ENCODE peak calls at places on chromosome 5, in five cellular contexts. One of them, this sample, is unnamed.

GRCh38 chr5:141771562-141771961 is 89.5 kb upstream of the ARAP3 start:
- DNase-seq in heart right ventricle: peak; percentile 34
- DNase-seq in A549: no peak
- DNase-seq in astrocyte of the spinal cord: no peak
- DNase-seq in fibroblast of lung: no peak
- DNase-seq in this sample: no peak

GRCh38 chr5:138349842-138350635 is 2.4 kb upstream of the KDM3B start:
- DNase-seq in heart right ventricle: no peak
- DNase-seq in A549: no peak
- DNase-seq in astrocyte of the spinal cord: no peak
- DNase-seq in fibroblast of lung: peak; percentile 67
- DNase-seq in this sample: peak; percentile 51

GRCh38 chr5:63293317-63293716 is 668.9 kb downstream of the HTR1A start:
- DNase-seq in heart right ventricle: no peak
- DNase-seq in A549: no peak
- DNase-seq in astrocyte of the spinal cord: no peak
- DNase-seq in fibroblast of lung: no peak
- DNase-seq in this sample: no peak

GRCh38 chr5:119751734-119752094 is 122.4 kb downstream of the FAM170A start:
- DNase-seq in heart right ventricle: no peak
- DNase-seq in A549: no peak
- DNase-seq in astrocyte of the spinal cord: no peak
- DNase-seq in fibroblast of lung: no peak
- DNase-seq in this sample: no peak

GRCh38 chr5:147483197-147483790 is 26.6 kb downstream of the DPYSL3 start:
- DNase-seq in heart right ventricle: no peak
- DNase-seq in A549: no peak
- DNase-seq in astrocyte of the spinal cord: no peak
- DNase-seq in fibroblast of lung: peak; percentile 70
- DNase-seq in this sample: no peak

GRCh38 chr5:172003750-172004149 is 2.7 kb downstream of the FBXW11 start:
- DNase-seq in heart right ventricle: no peak
- DNase-seq in A549: no peak
- DNase-seq in astrocyte of the spinal cord: no peak
- DNase-seq in fibroblast of lung: peak; percentile 41
- DNase-seq in this sample: peak; percentile 45

GRCh38 chr5:72506150-72506549 is 1.1 kb downstream of the ZNF366 start:
- DNase-seq in heart right ventricle: no peak
- DNase-seq in A549: no peak
- DNase-seq in astrocyte of the spinal cord: no peak
- DNase-seq in fibroblast of lung: no peak
- DNase-seq in this sample: no peak

GRCh38 chr5:132022737-132023136 is 11.3 kb upstream of the ACSL6 start:
- DNase-seq in heart right ventricle: no peak
- DNase-seq in A549: no peak
- DNase-seq in astrocyte of the spinal cord: no peak
- DNase-seq in fibroblast of lung: no peak
- DNase-seq in this sample: no peak

GRCh38 chr5:126976520-126977172 is 53.7 kb downstream of the MARCHF3 start:
- DNase-seq in heart right ventricle: no peak
- DNase-seq in A549: no peak
- DNase-seq in astrocyte of the spinal cord: no peak
- DNase-seq in fibroblast of lung: no peak
- DNase-seq in this sample: no peak

GRCh38 chr5:143386725-143387124 is 16.8 kb downstream of the NR3C1 start:
- DNase-seq in heart right ventricle: no peak
- DNase-seq in A549: no peak
- DNase-seq in astrocyte of the spinal cord: peak; percentile 87
- DNase-seq in fibroblast of lung: peak; percentile 97
- DNase-seq in this sample: peak; percentile 42

GRCh38 chr5:125683669-125684068 is 739.5 kb upstream of the GRAMD2B start:
- DNase-seq in heart right ventricle: no peak
- DNase-seq in A549: no peak
- DNase-seq in astrocyte of the spinal cord: peak; percentile 16
- DNase-seq in fibroblast of lung: peak; percentile 47
- DNase-seq in this sample: peak; percentile 3

GRCh38 chr5:169160405-169160901 is 140.5 kb downstream of the SLIT3 start:
- DNase-seq in heart right ventricle: no peak
- DNase-seq in A549: peak; percentile 46
- DNase-seq in astrocyte of the spinal cord: peak; percentile 8
- DNase-seq in fibroblast of lung: peak; percentile 93
- DNase-seq in this sample: peak; percentile 40

GRCh38 chr5:103424008-103424407 is 138.6 kb downstream of the NUDT12 start:
- DNase-seq in heart right ventricle: no peak
- DNase-seq in A549: no peak
- DNase-seq in astrocyte of the spinal cord: peak; percentile 41
- DNase-seq in fibroblast of lung: peak; percentile 66
- DNase-seq in this sample: peak; percentile 19

GRCh38 chr5:44099643-44100042 is 289.6 kb downstream of the FGF10 start:
- DNase-seq in heart right ventricle: no peak
- DNase-seq in A549: no peak
- DNase-seq in astrocyte of the spinal cord: no peak
- DNase-seq in fibroblast of lung: no peak
- DNase-seq in this sample: no peak

GRCh38 chr5:56012281-56012963 is 17.7 kb upstream of the IL6ST start:
- DNase-seq in heart right ventricle: no peak
- DNase-seq in A549: no peak
- DNase-seq in astrocyte of the spinal cord: peak; percentile 57
- DNase-seq in fibroblast of lung: peak; percentile 81
- DNase-seq in this sample: peak; percentile 68

GRCh38 chr5:180915924-180916323 is 17.0 kb downstream of the BTNL8 start:
- DNase-seq in heart right ventricle: no peak
- DNase-seq in A549: no peak
- DNase-seq in astrocyte of the spinal cord: no peak
- DNase-seq in fibroblast of lung: no peak
- DNase-seq in this sample: no peak

GRCh38 chr5:65624025-65624569 is at the start of gene TRIM23:
- DNase-seq in heart right ventricle: peak; percentile 88
- DNase-seq in A549: peak; percentile 93
- DNase-seq in astrocyte of the spinal cord: peak; percentile 97
- DNase-seq in fibroblast of lung: peak; percentile 91
- DNase-seq in this sample: peak; percentile 95

GRCh38 chr5:65625743-65626142 is 916 bp downstream of the SHLD3 start:
- DNase-seq in heart right ventricle: no peak
- DNase-seq in A549: no peak
- DNase-seq in astrocyte of the spinal cord: no peak
- DNase-seq in fibroblast of lung: no peak
- DNase-seq in this sample: peak; percentile 6

GRCh38 chr5:65620021-65620420 is 4.1 kb downstream of the TRIM23 start:
- DNase-seq in heart right ventricle: no peak
- DNase-seq in A549: no peak
- DNase-seq in astrocyte of the spinal cord: no peak
- DNase-seq in fibroblast of lung: no peak
- DNase-seq in this sample: peak; percentile 31

GRCh38 chr5:65623482-65623881 is 651 bp downstream of the TRIM23 start:
- DNase-seq in heart right ventricle: no peak
- DNase-seq in A549: no peak
- DNase-seq in astrocyte of the spinal cord: no peak
- DNase-seq in fibroblast of lung: no peak
- DNase-seq in this sample: no peak

DNA sequence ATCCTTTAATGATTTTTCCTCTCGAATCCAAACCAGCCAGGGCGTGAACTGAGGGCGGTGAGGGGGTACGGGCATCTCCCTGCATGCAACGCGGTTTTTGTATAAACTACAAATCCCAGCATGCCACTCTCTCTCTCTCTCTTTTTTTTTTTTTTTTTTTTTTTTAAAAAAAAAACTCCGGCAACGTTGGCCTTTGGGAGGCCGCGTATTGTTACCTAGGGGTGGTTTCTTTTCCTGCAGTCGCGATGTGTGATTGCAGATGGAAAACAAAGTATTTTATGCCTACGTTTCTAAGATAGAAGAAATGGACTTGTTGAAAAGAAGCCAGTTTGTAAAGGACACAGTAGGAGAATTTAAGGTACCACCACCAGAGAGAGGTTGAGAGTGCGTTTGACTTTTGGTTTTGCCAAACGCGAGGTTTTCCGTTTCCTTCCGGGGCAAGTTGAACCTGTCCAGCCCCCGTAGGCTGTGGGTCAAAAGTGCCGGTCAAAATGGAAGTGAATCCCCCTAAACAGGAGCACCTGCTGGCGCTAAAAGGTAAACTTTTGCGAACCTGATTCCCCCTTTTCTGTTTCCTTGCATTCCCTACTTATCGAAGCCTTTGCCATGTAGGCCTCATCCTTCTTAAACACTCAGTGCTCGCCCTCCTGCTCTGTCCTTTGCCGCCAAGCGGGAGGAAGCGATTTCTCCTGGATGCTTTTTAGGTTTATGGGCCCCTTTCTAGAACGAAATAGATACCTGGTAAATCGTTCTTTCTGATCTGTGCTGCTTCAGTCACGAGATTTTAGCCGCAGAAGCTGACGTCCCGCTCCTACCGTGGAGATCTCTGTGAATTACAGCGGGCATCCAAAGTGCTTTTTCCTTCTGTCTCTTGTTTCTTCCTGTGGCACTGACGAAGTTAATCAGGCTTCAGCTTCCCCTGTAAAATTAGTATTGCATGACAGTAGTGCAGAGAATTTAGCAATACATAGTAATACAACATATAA is at the start of the genes SHLD3 and TRAPPC13:
- DNase-seq in heart right ventricle: peak; percentile 60
- DNase-seq in A549: peak; percentile 92
- DNase-seq in astrocyte of the spinal cord: peak; percentile 94
- DNase-seq in fibroblast of lung: peak; percentile 84
- DNase-seq in this sample: peak; percentile 89
- TF ChIP-seq CTCF in heart right ventricle: no peak
- TF ChIP-seq CTCF in A549: no peak
- TF ChIP-seq CTCF in astrocyte of the spinal cord: peak; percentile 3
- TF ChIP-seq CTCF in fibroblast of lung: no peak
- TF ChIP-seq CTCF in this sample: no peak

GRCh38 chr5:81181576-81182316 is 51.4 kb upstream of the CKMT2 start:
- DNase-seq in heart right ventricle: no peak
- DNase-seq in A549: no peak
- DNase-seq in astrocyte of the spinal cord: no peak
- DNase-seq in fibroblast of lung: no peak
- DNase-seq in this sample: no peak

GRCh38 chr5:81180780-81181179 is 52.3 kb upstream of the CKMT2 start:
- DNase-seq in heart right ventricle: no peak
- DNase-seq in A549: no peak
- DNase-seq in astrocyte of the spinal cord: no peak
- DNase-seq in fibroblast of lung: no peak
- DNase-seq in this sample: no peak

GRCh38 chr5:81183811-81184748 is 49.0 kb upstream of the CKMT2 start:
- DNase-seq in heart right ventricle: no peak
- DNase-seq in A549: no peak
- DNase-seq in astrocyte of the spinal cord: no peak
- DNase-seq in fibroblast of lung: no peak
- DNase-seq in this sample: no peak

GRCh38 chr5:81184749-81185110 is 48.4 kb upstream of the CKMT2 start:
- DNase-seq in heart right ventricle: no peak
- DNase-seq in A549: no peak
- DNase-seq in astrocyte of the spinal cord: no peak
- DNase-seq in fibroblast of lung: no peak
- DNase-seq in this sample: no peak

GRCh38 chr5:81182396-81183390 is 50.4 kb upstream of the CKMT2 start:
- DNase-seq in heart right ventricle: no peak
- DNase-seq in A549: no peak
- DNase-seq in astrocyte of the spinal cord: no peak
- DNase-seq in fibroblast of lung: no peak
- DNase-seq in this sample: no peak
- H3K4me3 ChIP-seq in heart right ventricle: no peak overlapping the region
- H3K4me3 ChIP-seq in A549: no peak overlapping the region
- H3K4me3 ChIP-seq in astrocyte of the spinal cord: no peak overlapping the region
- H3K4me3 ChIP-seq in fibroblast of lung: no peak overlapping the region
- H3K4me3 ChIP-seq in this sample: no peak overlapping the region

GRCh38 chr5:160846642-160847041 is 5.4 kb downstream of the ATP10B start:
- DNase-seq in heart right ventricle: no peak
- DNase-seq in A549: no peak
- DNase-seq in astrocyte of the spinal cord: no peak
- DNase-seq in fibroblast of lung: no peak
- DNase-seq in this sample: no peak
- TF ChIP-seq CTCF in heart right ventricle: no peak
- TF ChIP-seq CTCF in A549: no peak
- TF ChIP-seq CTCF in astrocyte of the spinal cord: no peak
- TF ChIP-seq CTCF in fibroblast of lung: no peak
- TF ChIP-seq CTCF in this sample: no peak

DNA sequence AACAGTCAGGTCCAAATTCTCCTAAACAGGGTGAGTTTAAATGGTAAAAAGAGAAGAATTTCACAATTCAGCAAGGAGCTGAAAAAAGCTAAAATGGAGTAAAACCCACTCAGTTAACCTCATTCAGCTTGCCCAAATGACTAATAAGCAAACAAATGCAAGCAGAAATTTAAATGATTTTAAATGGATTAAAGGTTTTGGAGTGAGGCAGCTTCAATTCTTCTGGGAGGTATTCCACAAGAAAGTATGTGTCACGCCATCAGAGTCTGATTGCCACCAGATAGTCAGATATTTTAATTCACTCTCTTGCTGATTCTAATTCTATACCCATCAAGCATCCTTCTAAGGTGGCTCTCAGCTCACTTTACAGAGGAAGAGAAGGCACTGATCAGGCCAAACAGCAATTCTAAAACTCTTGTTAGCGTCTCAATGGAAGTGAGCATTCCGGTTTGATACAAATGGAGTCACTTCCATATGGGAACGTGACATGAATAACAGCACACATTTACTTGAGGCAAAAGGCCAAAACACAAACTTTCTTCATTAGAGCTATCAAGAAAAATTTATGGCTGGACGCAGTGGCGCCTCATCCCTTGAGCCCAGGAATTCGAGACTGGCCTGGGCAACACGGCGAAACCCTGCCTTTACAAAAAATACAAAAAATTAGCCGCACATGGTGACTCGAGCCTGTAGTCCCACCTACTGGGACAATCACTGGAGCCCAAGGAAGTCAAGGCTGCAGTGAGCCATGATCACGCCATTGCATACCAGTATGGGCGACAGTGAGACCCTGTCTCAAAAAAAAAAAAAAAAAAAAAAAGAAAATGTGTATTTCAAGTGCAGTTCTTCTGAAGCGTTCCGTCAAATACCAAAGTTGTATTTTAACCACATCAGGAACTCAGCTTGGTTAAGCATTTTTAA is 2.0 kb downstream of the CLK4 start:
- DNase-seq in heart right ventricle: no peak
- DNase-seq in A549: no peak
- DNase-seq in astrocyte of the spinal cord: no peak
- DNase-seq in fibroblast of lung: peak; percentile 33
- DNase-seq in this sample: peak; percentile 46
- H3K4me3 ChIP-seq in heart right ventricle: peak overlapping the region; percentile 85
- H3K4me3 ChIP-seq in A549: peak overlapping the region; percentile 82
- H3K4me3 ChIP-seq in astrocyte of the spinal cord: peak overlapping the region; percentile 94
- H3K4me3 ChIP-seq in fibroblast of lung: peak overlapping the region; percentile 94
- H3K4me3 ChIP-seq in this sample: peak overlapping the region; percentile 90

GRCh38 chr5:28576022-28576421 is 1537.6 kb upstream of the CDH9 start:
- DNase-seq in heart right ventricle: no peak
- DNase-seq in A549: peak; percentile 25
- DNase-seq in astrocyte of the spinal cord: peak; percentile 16
- DNase-seq in fibroblast of lung: peak; percentile 9
- DNase-seq in this sample: peak; percentile 38
- TF ChIP-seq CTCF in heart right ventricle: no peak
- TF ChIP-seq CTCF in A549: no peak
- TF ChIP-seq CTCF in astrocyte of the spinal cord: peak; percentile 51
- TF ChIP-seq CTCF in fibroblast of lung: no peak
- TF ChIP-seq CTCF in this sample: peak; percentile 36